ENCODE peak calls at places on chromosomes 13 and 19, in nine cellular contexts. One of them, this sample, is unnamed.
A peak's percentile ranks its signal among the peaks of the same experiment; 100 is the strongest.

GRCh38 chr13:27172495-27172842 is 858 bp upstream of the USP12 start:
- DNase-seq in tibial artery: no peak
- DNase-seq in activated CD8-positive, alpha-beta T cell treated with anti-CD3 and anti-CD28 coated beads for 36 hours: no peak
- DNase-seq in cardiac muscle cell: no peak
- DNase-seq in H9: no peak
- DNase-seq in RWPE1: peak; percentile 29
- DNase-seq in foreskin keratinocyte: no peak
- DNase-seq in psoas muscle: no peak
- DNase-seq in B cell: peak; percentile 42
- DNase-seq in this sample: no peak

GRCh38 chr13:30932481-30933333 is at the start of gene TEX26:
- DNase-seq in tibial artery: no peak
- DNase-seq in activated CD8-positive, alpha-beta T cell treated with anti-CD3 and anti-CD28 coated beads for 36 hours: no peak
- DNase-seq in cardiac muscle cell: peak; percentile 60
- DNase-seq in H9: peak; percentile 88
- DNase-seq in RWPE1: no peak
- DNase-seq in foreskin keratinocyte: no peak
- DNase-seq in psoas muscle: peak; percentile 59
- DNase-seq in B cell: no peak
- DNase-seq in this sample: no peak

GRCh38 chr19:1211494-1212234 is 6.1 kb downstream of the STK11 start:
- DNase-seq in tibial artery: no peak
- DNase-seq in activated CD8-positive, alpha-beta T cell treated with anti-CD3 and anti-CD28 coated beads for 36 hours: no peak
- DNase-seq in cardiac muscle cell: no peak
- DNase-seq in H9: peak; percentile 79
- DNase-seq in RWPE1: no peak
- DNase-seq in foreskin keratinocyte: no peak
- DNase-seq in psoas muscle: peak; percentile 66
- DNase-seq in B cell: peak; percentile 10
- DNase-seq in this sample: no peak

GRCh38 chr13:80342541-80343371 is 1.8 kb upstream of the SPRY2 start:
- DNase-seq in tibial artery: peak; percentile 91
- DNase-seq in activated CD8-positive, alpha-beta T cell treated with anti-CD3 and anti-CD28 coated beads for 36 hours: peak; percentile 69
- DNase-seq in cardiac muscle cell: peak; percentile 87
- DNase-seq in H9: peak; percentile 86
- DNase-seq in RWPE1: peak; percentile 62
- DNase-seq in foreskin keratinocyte: no peak
- DNase-seq in psoas muscle: peak; percentile 92
- DNase-seq in B cell: peak; percentile 80
- DNase-seq in this sample: peak; percentile 77

GRCh38 chr19:3210347-3211017 is 14.0 kb upstream of the CELF5 start:
- DNase-seq in tibial artery: no peak
- DNase-seq in activated CD8-positive, alpha-beta T cell treated with anti-CD3 and anti-CD28 coated beads for 36 hours: peak; percentile 84
- DNase-seq in cardiac muscle cell: peak; percentile 46
- DNase-seq in H9: peak; percentile 82
- DNase-seq in RWPE1: peak; percentile 61
- DNase-seq in foreskin keratinocyte: no peak
- DNase-seq in psoas muscle: peak; percentile 77
- DNase-seq in B cell: peak; percentile 88
- DNase-seq in this sample: peak; percentile 60

GRCh38 chr19:45276284-45276687 is 25.2 kb downstream of the MARK4 start:
- DNase-seq in tibial artery: no peak
- DNase-seq in activated CD8-positive, alpha-beta T cell treated with anti-CD3 and anti-CD28 coated beads for 36 hours: no peak
- DNase-seq in cardiac muscle cell: peak; percentile 17
- DNase-seq in H9: no peak
- DNase-seq in RWPE1: no peak
- DNase-seq in foreskin keratinocyte: no peak
- DNase-seq in psoas muscle: no peak
- DNase-seq in B cell: no peak
- DNase-seq in this sample: no peak

GRCh38 chr13:21733475-21734311 is 62.8 kb downstream of the FGF9 start:
- DNase-seq in tibial artery: no peak
- DNase-seq in activated CD8-positive, alpha-beta T cell treated with anti-CD3 and anti-CD28 coated beads for 36 hours: no peak
- DNase-seq in cardiac muscle cell: no peak
- DNase-seq in H9: no peak
- DNase-seq in RWPE1: peak; percentile 26
- DNase-seq in foreskin keratinocyte: peak; percentile 37
- DNase-seq in psoas muscle: no peak
- DNase-seq in B cell: no peak
- DNase-seq in this sample: no peak

GRCh38 chr19:42442833-42443232 is at the start of gene CXCL17:
- DNase-seq in tibial artery: no peak
- DNase-seq in activated CD8-positive, alpha-beta T cell treated with anti-CD3 and anti-CD28 coated beads for 36 hours: no peak
- DNase-seq in cardiac muscle cell: no peak
- DNase-seq in H9: no peak
- DNase-seq in RWPE1: no peak
- DNase-seq in foreskin keratinocyte: no peak
- DNase-seq in psoas muscle: no peak
- DNase-seq in B cell: no peak
- DNase-seq in this sample: no peak

GRCh38 chr19:17296278-17296677 is 6.9 kb downstream of the ABHD8 start:
- DNase-seq in tibial artery: no peak
- DNase-seq in activated CD8-positive, alpha-beta T cell treated with anti-CD3 and anti-CD28 coated beads for 36 hours: peak; percentile 47
- DNase-seq in cardiac muscle cell: no peak
- DNase-seq in H9: no peak
- DNase-seq in RWPE1: peak; percentile 72
- DNase-seq in foreskin keratinocyte: no peak
- DNase-seq in psoas muscle: no peak
- DNase-seq in B cell: no peak
- DNase-seq in this sample: no peak

GRCh38 chr13:39685652-39686051 is 30.2 kb downstream of the COG6 start:
- DNase-seq in tibial artery: no peak
- DNase-seq in activated CD8-positive, alpha-beta T cell treated with anti-CD3 and anti-CD28 coated beads for 36 hours: no peak
- DNase-seq in cardiac muscle cell: no peak
- DNase-seq in H9: no peak
- DNase-seq in RWPE1: no peak
- DNase-seq in foreskin keratinocyte: no peak
- DNase-seq in psoas muscle: no peak
- DNase-seq in B cell: no peak
- DNase-seq in this sample: no peak

GRCh38 chr13:98108330-98108729 is 34.6 kb upstream of the FARP1 start:
- DNase-seq in tibial artery: no peak
- DNase-seq in activated CD8-positive, alpha-beta T cell treated with anti-CD3 and anti-CD28 coated beads for 36 hours: no peak
- DNase-seq in cardiac muscle cell: no peak
- DNase-seq in H9: no peak
- DNase-seq in RWPE1: no peak
- DNase-seq in foreskin keratinocyte: no peak
- DNase-seq in psoas muscle: no peak
- DNase-seq in B cell: no peak
- DNase-seq in this sample: no peak

DNA sequence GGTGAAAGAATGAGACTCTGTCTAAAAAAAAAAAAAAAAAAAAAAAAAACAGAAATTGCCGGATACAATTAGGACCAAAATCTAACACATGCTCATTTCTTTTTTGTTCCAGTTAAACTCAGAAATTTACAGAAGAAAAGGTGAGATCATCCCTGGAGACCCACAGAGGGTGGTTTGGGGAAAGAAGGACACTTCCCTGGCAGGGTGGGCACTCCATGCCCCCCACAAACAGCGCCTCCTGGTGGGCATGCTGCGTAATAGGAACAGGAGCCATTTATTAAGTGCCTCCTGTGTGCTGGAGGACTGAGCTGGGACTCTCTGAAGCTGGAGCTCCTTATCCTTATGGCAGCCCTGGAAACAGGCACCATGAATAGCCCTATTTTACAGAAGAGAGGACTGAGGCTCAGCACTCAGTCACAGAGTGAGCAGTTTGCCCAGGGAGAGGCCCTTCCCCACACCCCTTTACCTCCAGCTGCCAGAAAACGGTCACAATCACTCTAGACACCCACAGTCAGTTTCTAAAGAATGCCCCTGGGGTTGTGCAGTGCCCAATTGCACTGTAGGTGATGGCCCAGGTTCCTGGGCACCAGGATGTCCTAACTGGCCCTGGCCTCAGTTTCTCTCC is 10.1 kb downstream of the C19orf38 start:
- DNase-seq in tibial artery: no peak
- DNase-seq in activated CD8-positive, alpha-beta T cell treated with anti-CD3 and anti-CD28 coated beads for 36 hours: peak; percentile 58
- DNase-seq in cardiac muscle cell: peak; percentile 53
- DNase-seq in H9: no peak
- DNase-seq in RWPE1: no peak
- DNase-seq in foreskin keratinocyte: no peak
- DNase-seq in psoas muscle: no peak
- DNase-seq in B cell: peak; percentile 26
- DNase-seq in this sample: peak; percentile 34
- TF ChIP-seq CTCF in tibial artery: peak; percentile 29
- TF ChIP-seq CTCF in activated CD8-positive, alpha-beta T cell treated with anti-CD3 and anti-CD28 coated beads for 36 hours: peak; percentile 98
- TF ChIP-seq CTCF in cardiac muscle cell: peak; percentile 83
- TF ChIP-seq CTCF in H9: peak; percentile 97
- TF ChIP-seq CTCF in RWPE1: peak; percentile 42
- TF ChIP-seq CTCF in foreskin keratinocyte: peak; percentile 74
- TF ChIP-seq CTCF in psoas muscle: peak; percentile 43
- TF ChIP-seq CTCF in B cell: peak; percentile 54
- TF ChIP-seq CTCF in this sample: peak; percentile 63

DNA sequence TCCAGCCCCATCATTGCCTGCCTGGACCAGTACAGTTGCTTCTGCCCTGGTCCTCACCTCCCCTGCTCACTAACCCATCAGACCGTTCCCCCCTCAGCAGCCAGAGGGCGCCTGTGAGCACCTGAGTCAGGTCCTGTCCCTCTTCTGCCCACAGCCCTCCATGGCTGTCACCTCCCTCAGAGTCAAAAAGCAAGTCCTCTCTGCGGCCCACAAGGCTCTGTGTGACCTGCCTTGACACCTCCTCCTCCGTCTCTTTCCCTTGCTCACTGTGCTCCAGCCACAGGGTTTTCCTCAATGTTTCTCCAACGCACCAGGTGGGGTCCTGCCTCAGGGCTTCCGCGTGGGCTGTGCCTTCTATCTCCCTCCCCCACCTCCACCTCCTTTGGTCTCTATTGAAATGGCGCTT is 29.4 kb upstream of the PTPRS start:
- DNase-seq in tibial artery: no peak
- DNase-seq in activated CD8-positive, alpha-beta T cell treated with anti-CD3 and anti-CD28 coated beads for 36 hours: peak; percentile 82
- DNase-seq in cardiac muscle cell: peak; percentile 50
- DNase-seq in H9: peak; percentile 87
- DNase-seq in RWPE1: no peak
- DNase-seq in foreskin keratinocyte: no peak
- DNase-seq in psoas muscle: no peak
- DNase-seq in B cell: peak; percentile 40
- DNase-seq in this sample: peak; percentile 27
- TF ChIP-seq CTCF in tibial artery: no peak
- TF ChIP-seq CTCF in activated CD8-positive, alpha-beta T cell treated with anti-CD3 and anti-CD28 coated beads for 36 hours: peak; percentile 65
- TF ChIP-seq CTCF in cardiac muscle cell: peak; percentile 78
- TF ChIP-seq CTCF in H9: peak; percentile 92
- TF ChIP-seq CTCF in RWPE1: peak; percentile 59
- TF ChIP-seq CTCF in foreskin keratinocyte: peak; percentile 68
- TF ChIP-seq CTCF in psoas muscle: peak; percentile 16
- TF ChIP-seq CTCF in B cell: peak; percentile 49
- TF ChIP-seq CTCF in this sample: no peak

GRCh38 chr19:46621191-46622117 is 3.4 kb downstream of the PTGIR start:
- DNase-seq in tibial artery: peak; percentile 71
- DNase-seq in activated CD8-positive, alpha-beta T cell treated with anti-CD3 and anti-CD28 coated beads for 36 hours: peak; percentile 77
- DNase-seq in cardiac muscle cell: no peak
- DNase-seq in H9: no peak
- DNase-seq in RWPE1: no peak
- DNase-seq in foreskin keratinocyte: no peak
- DNase-seq in psoas muscle: peak; percentile 35
- DNase-seq in B cell: no peak
- DNase-seq in this sample: no peak
- TF ChIP-seq CTCF in tibial artery: peak; percentile 18
- TF ChIP-seq CTCF in activated CD8-positive, alpha-beta T cell treated with anti-CD3 and anti-CD28 coated beads for 36 hours: peak; percentile 63
- TF ChIP-seq CTCF in cardiac muscle cell: peak; percentile 15
- TF ChIP-seq CTCF in H9: peak; percentile 57
- TF ChIP-seq CTCF in RWPE1: no peak
- TF ChIP-seq CTCF in foreskin keratinocyte: peak; percentile 9
- TF ChIP-seq CTCF in psoas muscle: no peak
- TF ChIP-seq CTCF in B cell: no peak
- TF ChIP-seq CTCF in this sample: no peak

GRCh38 chr19:6427131-6427530 is 2.5 kb upstream of the KHSRP start:
- DNase-seq in tibial artery: no peak
- DNase-seq in activated CD8-positive, alpha-beta T cell treated with anti-CD3 and anti-CD28 coated beads for 36 hours: no peak
- DNase-seq in cardiac muscle cell: no peak
- DNase-seq in H9: no peak
- DNase-seq in RWPE1: no peak
- DNase-seq in foreskin keratinocyte: no peak
- DNase-seq in psoas muscle: no peak
- DNase-seq in B cell: no peak
- DNase-seq in this sample: no peak

GRCh38 chr19:6423499-6424189 is 967 bp downstream of the KHSRP start:
- DNase-seq in tibial artery: no peak
- DNase-seq in activated CD8-positive, alpha-beta T cell treated with anti-CD3 and anti-CD28 coated beads for 36 hours: peak; percentile 64
- DNase-seq in cardiac muscle cell: peak; percentile 72
- DNase-seq in H9: peak; percentile 75
- DNase-seq in RWPE1: peak; percentile 63
- DNase-seq in foreskin keratinocyte: peak; percentile 8
- DNase-seq in psoas muscle: no peak
- DNase-seq in B cell: no peak
- DNase-seq in this sample: peak; percentile 26

GRCh38 chr19:6424190-6424938 is at the start of gene KHSRP:
- DNase-seq in tibial artery: no peak
- DNase-seq in activated CD8-positive, alpha-beta T cell treated with anti-CD3 and anti-CD28 coated beads for 36 hours: peak; percentile 33
- DNase-seq in cardiac muscle cell: peak; percentile 52
- DNase-seq in H9: no peak
- DNase-seq in RWPE1: peak; percentile 37
- DNase-seq in foreskin keratinocyte: no peak
- DNase-seq in psoas muscle: peak; percentile 65
- DNase-seq in B cell: peak; percentile 100
- DNase-seq in this sample: peak; percentile 33

GRCh38 chr19:6424939-6425731 is 524 bp upstream of the KHSRP start:
- DNase-seq in tibial artery: peak; percentile 100
- DNase-seq in activated CD8-positive, alpha-beta T cell treated with anti-CD3 and anti-CD28 coated beads for 36 hours: peak; percentile 100
- DNase-seq in cardiac muscle cell: peak; percentile 100
- DNase-seq in H9: peak; percentile 100
- DNase-seq in RWPE1: peak; percentile 100
- DNase-seq in foreskin keratinocyte: peak; percentile 100
- DNase-seq in psoas muscle: peak; percentile 100
- DNase-seq in B cell: peak; percentile 91
- DNase-seq in this sample: peak; percentile 97

DNA sequence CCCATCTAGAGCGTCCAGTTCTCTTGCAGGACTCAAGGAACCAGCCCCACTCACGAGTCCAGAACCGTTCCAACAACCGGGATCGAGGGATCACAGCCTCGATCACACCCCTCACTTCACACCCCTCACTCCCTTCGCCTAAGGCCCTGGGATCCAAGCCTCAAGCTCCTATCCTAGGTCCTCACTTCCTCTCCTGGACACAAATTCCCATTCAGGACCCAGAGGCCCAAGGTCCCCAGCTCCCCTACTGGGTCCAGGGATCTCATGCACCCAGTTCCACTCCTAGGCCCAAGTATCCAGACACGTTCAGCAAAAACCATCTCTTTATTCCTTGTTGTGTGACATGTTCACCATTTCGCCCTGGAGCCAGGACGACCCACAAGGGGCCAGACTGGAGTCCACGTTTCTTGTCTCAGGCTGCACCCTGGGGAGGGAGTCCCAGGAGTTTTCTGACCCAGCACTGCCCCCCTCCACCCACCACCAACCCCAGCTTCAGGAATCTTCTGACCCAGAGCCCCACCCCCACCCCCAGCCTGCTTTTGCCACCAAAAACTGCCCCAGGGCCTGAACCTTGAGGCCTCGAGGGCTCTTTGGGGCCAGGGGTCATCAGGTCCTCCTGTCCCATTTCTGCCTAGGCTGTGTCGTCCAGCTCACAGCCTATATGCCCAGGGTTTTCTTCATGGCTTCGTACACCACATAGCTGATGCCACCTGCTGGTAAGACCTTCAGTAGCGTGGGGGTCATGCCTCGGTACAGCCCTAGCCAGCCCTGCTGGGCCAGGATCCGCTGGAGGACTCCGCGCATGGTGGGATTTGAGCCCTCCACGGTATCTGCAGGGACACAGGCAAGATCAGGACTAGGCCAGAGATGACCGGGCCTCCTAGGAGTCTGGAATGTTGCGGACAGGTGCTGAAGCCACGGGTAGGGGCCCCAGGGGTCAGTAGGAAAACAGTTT is 1.4 kb upstream of the KHSRP start:
- DNase-seq in tibial artery: no peak
- DNase-seq in activated CD8-positive, alpha-beta T cell treated with anti-CD3 and anti-CD28 coated beads for 36 hours: peak; percentile 37
- DNase-seq in cardiac muscle cell: no peak
- DNase-seq in H9: no peak
- DNase-seq in RWPE1: no peak
- DNase-seq in foreskin keratinocyte: no peak
- DNase-seq in psoas muscle: no peak
- DNase-seq in B cell: no peak
- DNase-seq in this sample: no peak
- TF ChIP-seq CTCF in tibial artery: no peak
- TF ChIP-seq CTCF in activated CD8-positive, alpha-beta T cell treated with anti-CD3 and anti-CD28 coated beads for 36 hours: no peak
- TF ChIP-seq CTCF in cardiac muscle cell: no peak
- TF ChIP-seq CTCF in H9: peak; percentile 26
- TF ChIP-seq CTCF in RWPE1: no peak
- TF ChIP-seq CTCF in foreskin keratinocyte: no peak
- TF ChIP-seq CTCF in psoas muscle: no peak
- TF ChIP-seq CTCF in B cell: no peak
- TF ChIP-seq CTCF in this sample: no peak

This sample was measured in natural killer cell.